ENCODE peak calls at places on chromosomes 2 and 18, in seven cellular contexts. One of them, this sample, is unnamed.

GRCh38 chr18:13461936-13462335 is 243.4 kb downstream of the LDLRAD4 start:
- DNase-seq in kidney tubule cell: no peak
- DNase-seq in stimulated activated CD4-positive, alpha-beta T cell treated with anti-CD3 and anti-CD28 coated beads, Interleukin-2, amount 100 ng/mL, for 48 hours: no peak
- DNase-seq in H7: no peak
- DNase-seq in Karpas-422: no peak
- DNase-seq in NCI-H2029 treated with DMSO at 0.1 percent for 48 hours: no peak
- DNase-seq in nucleus accumbens: no peak
- DNase-seq in this sample: no peak

GRCh38 chr2:119694994-119695521 is 16.1 kb downstream of the TMEM177 start:
- DNase-seq in kidney tubule cell: peak
- DNase-seq in stimulated activated CD4-positive, alpha-beta T cell treated with anti-CD3 and anti-CD28 coated beads, Interleukin-2, amount 100 ng/mL, for 48 hours: no peak
- DNase-seq in H7: no peak
- DNase-seq in Karpas-422: no peak
- DNase-seq in NCI-H2029 treated with DMSO at 0.1 percent for 48 hours: peak
- DNase-seq in nucleus accumbens: no peak
- DNase-seq in this sample: no peak

GRCh38 chr2:122009546-122009945 is 254.1 kb downstream of the TSN start:
- DNase-seq in kidney tubule cell: no peak
- DNase-seq in stimulated activated CD4-positive, alpha-beta T cell treated with anti-CD3 and anti-CD28 coated beads, Interleukin-2, amount 100 ng/mL, for 48 hours: no peak
- DNase-seq in H7: no peak
- DNase-seq in Karpas-422: no peak
- DNase-seq in NCI-H2029 treated with DMSO at 0.1 percent for 48 hours: no peak
- DNase-seq in nucleus accumbens: no peak
- DNase-seq in this sample: no peak

GRCh38 chr2:226831266-226831665 is 4.6 kb upstream of the RHBDD1 start:
- DNase-seq in kidney tubule cell: no peak
- DNase-seq in stimulated activated CD4-positive, alpha-beta T cell treated with anti-CD3 and anti-CD28 coated beads, Interleukin-2, amount 100 ng/mL, for 48 hours: no peak
- DNase-seq in H7: no peak
- DNase-seq in Karpas-422: no peak
- DNase-seq in NCI-H2029 treated with DMSO at 0.1 percent for 48 hours: no peak
- DNase-seq in nucleus accumbens: no peak
- DNase-seq in this sample: no peak

GRCh38 chr2:129810521-129810920 is 168.9 kb upstream of the RAB6C start:
- DNase-seq in kidney tubule cell: no peak
- DNase-seq in stimulated activated CD4-positive, alpha-beta T cell treated with anti-CD3 and anti-CD28 coated beads, Interleukin-2, amount 100 ng/mL, for 48 hours: no peak
- DNase-seq in H7: no peak
- DNase-seq in Karpas-422: no peak
- DNase-seq in NCI-H2029 treated with DMSO at 0.1 percent for 48 hours: no peak
- DNase-seq in nucleus accumbens: no peak
- DNase-seq in this sample: no peak

GRCh38 chr2:120238728-120239487 is 13.7 kb upstream of the RALB start:
- DNase-seq in kidney tubule cell: peak
- DNase-seq in stimulated activated CD4-positive, alpha-beta T cell treated with anti-CD3 and anti-CD28 coated beads, Interleukin-2, amount 100 ng/mL, for 48 hours: no peak
- DNase-seq in H7: no peak
- DNase-seq in Karpas-422: no peak
- DNase-seq in NCI-H2029 treated with DMSO at 0.1 percent for 48 hours: no peak
- DNase-seq in nucleus accumbens: no peak
- DNase-seq in this sample: no peak

GRCh38 chr2:151523825-151524224 is 114.1 kb downstream of the RIF1 start:
- DNase-seq in kidney tubule cell: peak
- DNase-seq in stimulated activated CD4-positive, alpha-beta T cell treated with anti-CD3 and anti-CD28 coated beads, Interleukin-2, amount 100 ng/mL, for 48 hours: no peak
- DNase-seq in H7: no peak
- DNase-seq in Karpas-422: no peak
- DNase-seq in NCI-H2029 treated with DMSO at 0.1 percent for 48 hours: no peak
- DNase-seq in nucleus accumbens: no peak
- DNase-seq in this sample: no peak

GRCh38 chr2:26017464-26018183 is 16.3 kb upstream of the RAB10 start:
- DNase-seq in kidney tubule cell: peak
- DNase-seq in stimulated activated CD4-positive, alpha-beta T cell treated with anti-CD3 and anti-CD28 coated beads, Interleukin-2, amount 100 ng/mL, for 48 hours: no peak
- DNase-seq in H7: no peak
- DNase-seq in Karpas-422: no peak
- DNase-seq in NCI-H2029 treated with DMSO at 0.1 percent for 48 hours: no peak
- DNase-seq in nucleus accumbens: no peak
- DNase-seq in this sample: no peak

GRCh38 chr2:20094142-20094792 is 42.8 kb upstream of the LAPTM4A start:
- DNase-seq in kidney tubule cell: no peak
- DNase-seq in stimulated activated CD4-positive, alpha-beta T cell treated with anti-CD3 and anti-CD28 coated beads, Interleukin-2, amount 100 ng/mL, for 48 hours: no peak
- DNase-seq in H7: no peak
- DNase-seq in Karpas-422: no peak
- DNase-seq in NCI-H2029 treated with DMSO at 0.1 percent for 48 hours: no peak
- DNase-seq in nucleus accumbens: no peak
- DNase-seq in this sample: no peak

GRCh38 chr18:26293982-26294381 is 67.7 kb downstream of the TAF4B start:
- DNase-seq in kidney tubule cell: no peak
- DNase-seq in stimulated activated CD4-positive, alpha-beta T cell treated with anti-CD3 and anti-CD28 coated beads, Interleukin-2, amount 100 ng/mL, for 48 hours: no peak
- DNase-seq in H7: no peak
- DNase-seq in Karpas-422: no peak
- DNase-seq in NCI-H2029 treated with DMSO at 0.1 percent for 48 hours: no peak
- DNase-seq in nucleus accumbens: no peak
- DNase-seq in this sample: no peak

GRCh38 chr2:233116946-233117345 is 56.8 kb downstream of the INPP5D start:
- DNase-seq in kidney tubule cell: no peak
- DNase-seq in stimulated activated CD4-positive, alpha-beta T cell treated with anti-CD3 and anti-CD28 coated beads, Interleukin-2, amount 100 ng/mL, for 48 hours: no peak
- DNase-seq in H7: no peak
- DNase-seq in Karpas-422: no peak
- DNase-seq in NCI-H2029 treated with DMSO at 0.1 percent for 48 hours: no peak
- DNase-seq in nucleus accumbens: no peak
- DNase-seq in this sample: no peak

GRCh38 chr2:135844285-135844985 is 7.5 kb upstream of the LCT start:
- DNase-seq in kidney tubule cell: peak
- DNase-seq in stimulated activated CD4-positive, alpha-beta T cell treated with anti-CD3 and anti-CD28 coated beads, Interleukin-2, amount 100 ng/mL, for 48 hours: no peak
- DNase-seq in H7: no peak
- DNase-seq in Karpas-422: no peak
- DNase-seq in NCI-H2029 treated with DMSO at 0.1 percent for 48 hours: no peak
- DNase-seq in nucleus accumbens: no peak
- DNase-seq in this sample: no peak

GRCh38 chr18:26133652-26134051 is at the start of gene PSMA8:
- DNase-seq in kidney tubule cell: no peak
- DNase-seq in stimulated activated CD4-positive, alpha-beta T cell treated with anti-CD3 and anti-CD28 coated beads, Interleukin-2, amount 100 ng/mL, for 48 hours: peak
- DNase-seq in H7: peak
- DNase-seq in Karpas-422: no peak
- DNase-seq in NCI-H2029 treated with DMSO at 0.1 percent for 48 hours: no peak
- DNase-seq in nucleus accumbens: no peak
- DNase-seq in this sample: no peak

GRCh38 chr2:36564377-36564930 is 33.5 kb downstream of the FEZ2 start:
- DNase-seq in kidney tubule cell: no peak
- DNase-seq in stimulated activated CD4-positive, alpha-beta T cell treated with anti-CD3 and anti-CD28 coated beads, Interleukin-2, amount 100 ng/mL, for 48 hours: no peak
- DNase-seq in H7: no peak
- DNase-seq in Karpas-422: no peak
- DNase-seq in NCI-H2029 treated with DMSO at 0.1 percent for 48 hours: no peak
- DNase-seq in nucleus accumbens: no peak
- DNase-seq in this sample: no peak